ENCODE peak calls at places on chromosomes 5 and 9, in five cellular contexts. N, K, H, S and C are unnamed samples.

GRCh38 chr5:179211076-179211475 is 134.2 kb downstream of the ADAMTS2 start:
- DNase-seq in H (no peak), N (no peak), K (no peak), S (no peak), C (no peak)

GRCh38 chr5:82804151-82804690 is 273.0 kb downstream of the TMEM167A start:
- DNase-seq in N (no peak), H (no peak), S (no peak), K (no peak), C (no peak)

GRCh38 chr5:115349001-115349817 is 52.8 kb upstream of the CCDC112 start:
- DNase-seq in N (peak; percentile 75), S (no peak), H (no peak), K (peak; percentile 5), C (no peak)

GRCh38 chr9:124022201-124023121 is 10.9 kb downstream of the LHX2 start:
- DNase-seq in H (peak; percentile 49), S (no peak), N (no peak), K (no peak), C (no peak)

GRCh38 chr9:136686794-136687711 is at the start of gene AGPAT2:
- DNase-seq in K (peak; percentile 67), S (peak; percentile 95), H (peak; percentile 73), N (peak; percentile 93), C (peak; percentile 31)

GRCh38 chr5:113232246-113232645 is 202.5 kb downstream of the TSSK1B start:
- DNase-seq in N (no peak), K (no peak), H (no peak), S (no peak), C (no peak)

GRCh38 chr5:35129276-35129675 is 81.5 kb upstream of the AGXT2 start:
- DNase-seq in N (peak; percentile 20), K (no peak), H (no peak), S (no peak), C (no peak)

GRCh38 chr5:59182722-59183121 is 599.8 kb downstream of the RAB3C start:
- DNase-seq in H (no peak), K (no peak), S (no peak), N (no peak), C (no peak)

GRCh38 chr5:16644301-16644889 is 27.6 kb upstream of the RETREG1 start:
- DNase-seq in S (no peak), N (no peak), K (no peak), H (no peak), C (peak; percentile 15)

GRCh38 chr9:31582071-31582470 is 802.4 kb upstream of the ACO1 start:
- DNase-seq in H (no peak), S (no peak), K (no peak), N (no peak), C (no peak)

GRCh38 chr9:106772523-106773290 is 90.3 kb upstream of the ZNF462 start:
- DNase-seq in H (no peak), S (no peak), N (no peak), K (no peak), C (no peak)

GRCh38 chr5:96726802-96727201 is 64.6 kb downstream of the CAST start:
- DNase-seq in S (no peak), K (no peak), N (no peak), H (no peak), C (no peak)

GRCh38 chr5:14593326-14594036 is 11.9 kb downstream of the OTULINL start:
- DNase-seq in N (no peak), H (no peak), S (no peak), K (no peak), C (no peak)

GRCh38 chr9:1096155-1096964 is 46.2 kb downstream of the DMRT2 start:
- DNase-seq in H (no peak), S (no peak), N (no peak), K (no peak), C (no peak)

GRCh38 chr9:100515578-100516494 is 42.9 kb downstream of the TMEFF1 start:
- DNase-seq in N (peak; percentile 40), K (no peak), S (no peak), H (no peak), C (no peak)

GRCh38 chr5:157148734-157149615 is 6.3 kb upstream of the MED7 start:
- DNase-seq in K (peak; percentile 82), H (peak; percentile 88), S (peak; percentile 40), N (peak; percentile 85), C (peak; percentile 86)

GRCh38 chr5:32805966-32806626 is 95.0 kb downstream of the NPR3 start:
- DNase-seq in N (peak; percentile 40), K (no peak), S (no peak), H (no peak), C (no peak)

GRCh38 chr5:175823731-175824525 is 47.5 kb upstream of the CPLX2 start:
- DNase-seq in H (peak; percentile 28), K (peak; percentile 89), N (no peak), S (no peak), C (no peak)

GRCh38 chr5:132466453-132467291 is 23.9 kb downstream of the IRF1 start:
- DNase-seq in H (no peak), K (no peak), N (no peak), S (no peak), C (peak; percentile 78)

GRCh38 chr5:99169309-99169708 is 240.5 kb upstream of the CHD1 start:
- DNase-seq in H (no peak), N (peak; percentile 14), S (no peak), K (no peak), C (no peak)

GRCh38 chr9:129006328-129007034 is 21.6 kb downstream of the SH3GLB2 start:
- DNase-seq in H (peak; percentile 87), S (peak; percentile 86), K (peak; percentile 76), N (peak; percentile 91), C (peak; percentile 29)

GRCh38 chr5:43295202-43295601 is 18.0 kb downstream of the HMGCS1 start:
- DNase-seq in K (no peak), N (no peak), S (no peak), H (no peak), C (no peak)

GRCh38 chr5:124932791-124933600 is 186.6 kb upstream of the ZNF608 start:
- DNase-seq in S (no peak), N (peak; percentile 44), H (no peak), K (no peak), C (no peak)

GRCh38 chr5:73564644-73565165 is 734 bp downstream of the ANKRA2 start:
- DNase-seq in H (no peak), S (no peak), N (no peak), K (no peak), C (peak; percentile 19)

GRCh38 chr5:80935811-80936385 is 24.3 kb upstream of the RASGRF2 start:
- DNase-seq in H (no peak), S (no peak), K (no peak), N (no peak), C (no peak)

GRCh38 chr5:129216001-129216400 is 121.5 kb downstream of the ISOC1 start:
- DNase-seq in K (no peak), N (no peak), S (no peak), H (no peak), C (no peak)

GRCh38 chr9:128152133-128152780 is 3.0 kb downstream of the LCN2 start:
- DNase-seq in K (no peak), H (no peak), N (no peak), S (peak; percentile 7), C (no peak)